ENCODE peak calls at places on chromosomes 1 and 21, in four cellular contexts. One of them, this sample, is unnamed.

GRCh38 chr21:20661221-20661620 is 337.0 kb upstream of the NCAM2 start:
- DNase-seq in activated T-cell treated with anti-CD3 and anti-CD28 coated beads for 1 hour: no peak
- DNase-seq in Right ventricle myocardium superior: no peak
- DNase-seq in NCI-H1105: no peak
- DNase-seq in this sample: no peak

GRCh38 chr1:43452789-43453441 is 816 bp downstream of the HYI start:
- DNase-seq in Right ventricle myocardium superior: no peak
- DNase-seq in NCI-H1105: no peak
- DNase-seq in activated T-cell treated with anti-CD3 and anti-CD28 coated beads for 1 hour: no peak
- DNase-seq in this sample: no peak

GRCh38 chr1:153608089-153608672 is 4.8 kb downstream of the S100A16 start:
- DNase-seq in activated T-cell treated with anti-CD3 and anti-CD28 coated beads for 1 hour: no peak
- DNase-seq in NCI-H1105: no peak
- DNase-seq in Right ventricle myocardium superior: no peak
- DNase-seq in this sample: no peak

GRCh38 chr1:112507896-112508241 is 896 bp upstream of the WNT2B start:
- DNase-seq in NCI-H1105: peak
- DNase-seq in Right ventricle myocardium superior: no peak
- DNase-seq in activated T-cell treated with anti-CD3 and anti-CD28 coated beads for 1 hour: no peak
- DNase-seq in this sample: no peak

GRCh38 chr21:33238146-33238545 is 8.4 kb downstream of the IFNAR2 start:
- DNase-seq in NCI-H1105: no peak
- DNase-seq in Right ventricle myocardium superior: no peak
- DNase-seq in activated T-cell treated with anti-CD3 and anti-CD28 coated beads for 1 hour: no peak
- DNase-seq in this sample: no peak

GRCh38 chr1:95232646-95233320 is 1.2 kb upstream of the RWDD3 start:
- DNase-seq in activated T-cell treated with anti-CD3 and anti-CD28 coated beads for 1 hour: no peak
- DNase-seq in Right ventricle myocardium superior: no peak
- DNase-seq in NCI-H1105: no peak
- DNase-seq in this sample: no peak

GRCh38 chr21:33975548-33976081 is 60.0 kb upstream of the ATP5PO start:
- DNase-seq in activated T-cell treated with anti-CD3 and anti-CD28 coated beads for 1 hour: peak
- DNase-seq in Right ventricle myocardium superior: no peak
- DNase-seq in NCI-H1105: no peak
- DNase-seq in this sample: no peak

GRCh38 chr1:41661428-41662060 is 177.1 kb upstream of the EDN2 start:
- DNase-seq in activated T-cell treated with anti-CD3 and anti-CD28 coated beads for 1 hour: no peak
- DNase-seq in NCI-H1105: peak
- DNase-seq in Right ventricle myocardium superior: peak
- DNase-seq in this sample: no peak

GRCh38 chr1:43286115-43286514 is 734 bp upstream of the C1orf210 start:
- DNase-seq in NCI-H1105: no peak
- DNase-seq in Right ventricle myocardium superior: no peak
- DNase-seq in activated T-cell treated with anti-CD3 and anti-CD28 coated beads for 1 hour: no peak
- DNase-seq in this sample: no peak

GRCh38 chr1:227316941-227317540 is 1.3 kb downstream of the CDC42BPA start:
- DNase-seq in NCI-H1105: no peak
- DNase-seq in activated T-cell treated with anti-CD3 and anti-CD28 coated beads for 1 hour: no peak
- DNase-seq in Right ventricle myocardium superior: no peak
- DNase-seq in this sample: no peak

GRCh38 chr1:225762002-225762441 is 15.6 kb upstream of the SRP9 start:
- DNase-seq in Right ventricle myocardium superior: no peak
- DNase-seq in NCI-H1105: peak
- DNase-seq in activated T-cell treated with anti-CD3 and anti-CD28 coated beads for 1 hour: no peak
- DNase-seq in this sample: no peak

GRCh38 chr1:234771642-234772344 is 161.8 kb upstream of the IRF2BP2 start:
- DNase-seq in activated T-cell treated with anti-CD3 and anti-CD28 coated beads for 1 hour: no peak
- DNase-seq in Right ventricle myocardium superior: no peak
- DNase-seq in NCI-H1105: no peak
- DNase-seq in this sample: no peak

GRCh38 chr1:62424412-62424811 is 12.4 kb upstream of the USP1 start:
- DNase-seq in activated T-cell treated with anti-CD3 and anti-CD28 coated beads for 1 hour: no peak
- DNase-seq in Right ventricle myocardium superior: no peak
- DNase-seq in NCI-H1105: no peak
- DNase-seq in this sample: no peak